ENCODE peak calls at places on chromosomes 2 and 18, in four cellular contexts. G is myocyte, K is activated gamma-delta T cell treated with Interleukin-2 at 50 U/mL for 16 hours, J is activated T-helper 1 cell treated with Interleukin-2 at 50 U/mL for 16 hours. Y is an unnamed sample.

GRCh38 chr2:43027103-43027482 is 199.3 kb downstream of the ZFP36L2 start:
- DNase-seq in J (no peak), K (no peak), G (no peak), Y (no peak)

GRCh38 chr18:46155652-46156051 is 51.5 kb downstream of the HAUS1 start:
- DNase-seq in J (peak), G (peak), K (peak), Y (peak)

GRCh38 chr2:164967781-164968228 is 12.5 kb upstream of the SLC38A11 start:
- DNase-seq in K (no peak), G (peak), J (no peak), Y (peak)

GRCh38 chr2:226211439-226211838 is 588.2 kb downstream of the IRS1 start:
- DNase-seq in K (no peak), G (peak), J (no peak), Y (peak)

GRCh38 chr2:119367472-119368099 is 809 bp downstream of the DBI start:
- DNase-seq in G (peak), J (peak), K (peak), Y (peak)

GRCh38 chr2:69010437-69011194 is 2.4 kb upstream of the ANTXR1 start:
- DNase-seq in G (no peak), K (no peak), J (no peak), Y (no peak)

GRCh38 chr2:145020694-145021093 is 500.8 kb upstream of the ZEB2 start:
- DNase-seq in K (no peak), G (no peak), J (no peak), Y (peak)

GRCh38 chr2:233221378-233222063 is 30.0 kb upstream of the ATG16L1 start:
- DNase-seq in J (no peak), G (no peak), K (no peak), Y (no peak)

GRCh38 chr2:74327205-74327604 is 16.0 kb downstream of the SLC4A5 start:
- DNase-seq in K (no peak), G (no peak), J (no peak), Y (no peak)

GRCh38 chr2:137910641-137911040 is 53.6 kb upstream of the HNMT start:
- DNase-seq in G (peak), J (no peak), K (no peak), Y (peak)

GRCh38 chr18:76751538-76751890 is 70.8 kb upstream of the ZNF236 start:
- DNase-seq in G (no peak), K (no peak), J (no peak), Y (no peak)

GRCh38 chr18:48364146-48364545 is 45.0 kb downstream of the ZBTB7C start:
- DNase-seq in G (no peak), J (no peak), K (no peak), Y (no peak)

GRCh38 chr2:238238766-238239551 is 879 bp downstream of the HES6 start:
- DNase-seq in J (peak), G (no peak), K (peak), Y (no peak)

GRCh38 chr2:190867182-190867581 is 13.4 kb upstream of the GLS start:
- DNase-seq in J (no peak), G (peak), K (no peak), Y (no peak)

GRCh38 chr2:171334946-171335345 is 98.8 kb downstream of the METTL8 start:
- DNase-seq in K (no peak), G (no peak), J (no peak), Y (no peak)

GRCh38 chr2:14492920-14493503 is 139.5 kb upstream of the LRATD1 start:
- DNase-seq in J (no peak), K (no peak), G (peak), Y (peak)

GRCh38 chr2:48346124-48346536 is 183.8 kb upstream of the STON1 start:
- DNase-seq in K (no peak), J (no peak), G (peak), Y (peak)

GRCh38 chr18:4433762-4434161 is 21.3 kb downstream of the DLGAP1 start:
- DNase-seq in J (no peak), K (no peak), G (no peak), Y (no peak)

GRCh38 chr18:32321826-32322225 is 132.0 kb downstream of the MEP1B start:
- DNase-seq in K (no peak), J (no peak), G (peak), Y (no peak)